ENCODE peak calls at places on chromosomes 1 and 21, in seven cellular contexts. Y, R, J, X, V, B and F are unnamed samples. For H3K27me3, the result is how much of the 10 kb centered on the place peaks cover.

GRCh38 chr1:52659356-52659755 is 26.4 kb downstream of the SHISAL2A start:
- DNase-seq in R (peak), B (no peak), Y (no peak), X (no peak), V (no peak), J (no peak), F (no peak)

GRCh38 chr1:114368560-114369255 is 142.3 kb downstream of the TRIM33 start:
- DNase-seq in B (no peak), V (no peak), X (no peak), J (no peak), Y (no peak), R (no peak), F (no peak)

GRCh38 chr1:18008116-18008515 is 99.5 kb upstream of the IGSF21 start:
- DNase-seq in V (no peak), Y (no peak), X (no peak), B (no peak), R (no peak), J (no peak), F (no peak)

GRCh38 chr1:89660086-89660946 is 27.4 kb downstream of the LRRC8C start:
- DNase-seq in Y (no peak), B (no peak), J (no peak), X (no peak), V (no peak), R (no peak), F (no peak)

GRCh38 chr1:177983824-177984528 is 14.1 kb upstream of the SEC16B start:
- DNase-seq in X (peak), J (no peak), R (no peak), Y (peak), B (peak), V (peak), F (no peak)

GRCh38 chr1:167517535-167518330 is 596 bp downstream of the CD247 start:
- DNase-seq in V (no peak), X (peak), B (no peak), J (no peak), Y (no peak), R (no peak), F (peak)

GRCh38 chr1:158916085-158916484 is 15.3 kb upstream of the PYHIN1 start:
- DNase-seq in V (no peak), R (no peak), Y (no peak), B (no peak), X (no peak), J (no peak), F (no peak)

GRCh38 chr1:187977298-187977697 is 1148.5 kb downstream of the PLA2G4A start:
- DNase-seq in X (no peak), B (no peak), V (no peak), R (no peak), J (no peak), Y (no peak), F (no peak)

GRCh38 chr1:117120774-117121588 is 568 bp downstream of the TRIM45 start:
- DNase-seq in B (no peak), J (peak), R (no peak), Y (peak), X (no peak), V (no peak), F (no peak)

GRCh38 chr1:183685112-183685713 is 32.1 kb upstream of the APOBEC4 start:
- DNase-seq in B (peak), X (no peak), J (no peak), Y (no peak), V (no peak), R (peak), F (peak)

GRCh38 chr1:66317156-66317543 is 216.8 kb upstream of the SGIP1 start:
- DNase-seq in Y (no peak), J (no peak), X (no peak), R (no peak), B (no peak), V (peak), F (no peak)

GRCh38 chr1:43207229-43207853 is 35.2 kb downstream of the CFAP57 start:
- DNase-seq in V (no peak), X (no peak), J (no peak), R (peak), Y (no peak), B (no peak), F (no peak)

GRCh38 chr1:38516560-38516959 is 343.0 kb downstream of the RRAGC start:
- DNase-seq in X (no peak), V (no peak), B (no peak), Y (no peak), R (no peak), J (no peak), F (no peak)

GRCh38 chr1:47219001-47219400 is 13.0 kb downstream of the TAL1 start:
- DNase-seq in J (no peak), X (no peak), B (no peak), R (no peak), V (no peak), Y (no peak), F (no peak)

GRCh38 chr21:18191139-18191538 is 53.5 kb upstream of the CHODL start:
- DNase-seq in X (no peak), Y (no peak), B (no peak), R (no peak), V (no peak), J (no peak), F (no peak)

GRCh38 chr1:162113419-162113818 is 43.9 kb downstream of the NOS1AP start:
- DNase-seq in J (no peak), R (no peak), B (no peak), X (no peak), Y (no peak), V (no peak), F (no peak)

GRCh38 chr21:44878053-44878982 is 4.8 kb upstream of the PTTG1IP start:
- DNase-seq in J (no peak), B (no peak), X (peak), Y (no peak), R (no peak), V (no peak), F (no peak)

GRCh38 chr1:42943166-42943565 is 15.5 kb downstream of the SLC2A1 start:
- DNase-seq in Y (no peak), B (no peak), R (peak), V (no peak), X (peak), J (peak), F (no peak)

GRCh38 chr1:70760170-70760569 is 287.4 kb downstream of the PTGER3 start:
- DNase-seq in J (no peak), B (no peak), V (no peak), R (no peak), Y (no peak), X (no peak), F (no peak)

GRCh38 chr1:234980657-234981396 is 147.8 kb downstream of the TOMM20 start:
- DNase-seq in B (peak), R (peak), Y (peak), J (peak), V (peak), X (peak), F (peak)

GRCh38 chr1:92476071-92476607 is 10.6 kb downstream of the GFI1 start:
- DNase-seq in R (no peak), X (peak), V (no peak), J (no peak), B (no peak), Y (no peak), F (no peak)

GRCh38 chr1:41726899-41727748 is 191.6 kb downstream of the HIVEP3 start:
- DNase-seq in V (no peak), Y (no peak), J (no peak), R (no peak), X (peak), B (peak), F (peak)

GRCh38 chr1:245086389-245086969 is 68.3 kb upstream of the KIF26B start:
- DNase-seq in B (no peak), J (no peak), X (no peak), V (no peak), R (no peak), Y (no peak), F (no peak)

DNA sequence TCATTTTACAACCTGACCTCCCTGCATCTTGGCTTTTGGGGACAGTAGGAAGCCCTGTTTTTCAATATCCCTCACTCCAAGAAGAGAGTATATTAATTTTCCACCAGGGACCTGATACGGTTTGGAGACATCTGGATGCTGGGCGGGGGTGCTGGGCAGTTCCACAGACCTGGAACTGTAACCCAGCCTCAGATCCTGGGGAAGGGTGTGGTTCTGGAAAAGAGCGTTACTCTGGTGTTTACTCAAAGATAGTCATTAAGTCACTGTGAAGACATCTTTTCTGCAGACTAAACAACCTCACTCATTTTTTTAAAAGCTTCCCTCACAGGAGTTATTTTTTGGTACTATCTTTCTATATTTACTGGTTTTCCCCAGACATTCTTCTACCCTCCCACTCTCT is 189.8 kb downstream of the CLIC6 start:
- DNase-seq in B (no peak), V (no peak), X (no peak), Y (no peak), R (no peak), J (no peak), F (no peak)
- H3K27me3 ChIP-seq in B (under half), V (under half), X (under half), Y (under half), R (under half), J (under half), F (under half)

DNA sequence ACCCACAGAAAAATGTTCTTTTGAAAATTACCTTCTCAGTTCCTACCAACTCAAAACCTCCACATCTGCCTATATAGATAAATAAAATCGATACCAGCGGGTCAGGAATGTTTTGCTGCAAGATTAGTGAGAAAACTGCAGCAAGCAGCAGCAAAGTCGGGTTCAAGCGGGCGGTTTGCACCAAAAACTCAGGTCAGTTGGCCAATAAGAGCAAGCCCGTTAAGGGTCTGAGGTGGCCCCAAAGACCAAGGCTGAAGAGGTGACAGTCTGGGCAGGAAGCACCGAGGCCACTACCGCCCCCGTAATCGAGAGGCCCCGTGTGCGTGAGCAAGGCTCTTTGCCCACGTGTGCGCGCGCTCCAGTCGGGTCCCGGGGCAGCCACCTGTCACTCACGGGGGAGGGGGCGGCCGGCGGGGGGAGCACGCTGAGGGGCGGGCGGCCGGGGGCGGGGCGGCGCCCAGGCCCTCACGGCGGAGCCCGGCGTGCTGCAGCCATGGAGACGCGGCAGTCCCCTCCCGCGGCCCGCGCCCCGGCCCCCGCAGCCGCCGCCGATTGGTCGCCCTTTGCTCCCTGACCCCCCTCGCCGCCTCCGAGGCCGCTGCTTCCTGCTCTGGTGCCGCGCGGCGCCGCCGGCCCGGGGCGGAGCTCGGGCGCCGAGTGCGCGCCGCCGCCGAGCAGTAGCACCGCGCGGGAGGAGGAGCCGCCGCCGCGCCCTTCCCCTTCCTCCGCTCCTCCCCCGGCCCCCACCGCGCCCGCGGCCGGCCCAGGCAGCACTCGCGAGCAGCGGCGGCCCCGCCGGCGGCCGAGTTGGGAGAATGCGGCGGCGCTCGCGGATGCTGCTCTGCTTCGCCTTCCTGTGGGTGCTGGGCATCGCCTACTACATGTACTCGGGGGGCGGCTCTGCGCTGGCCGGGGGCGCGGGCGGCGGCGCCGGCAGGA is at the start of gene GALNT2:
- DNase-seq in R (peak), B (peak), V (peak), Y (peak), X (peak), J (peak), F (peak)
- TF ChIP-seq POLR2A in R (peak), B (peak), V (peak), Y (peak), X (peak), J (no peak), F (peak)

GRCh38 chr1:116064616-116065015 is 46.6 kb upstream of the MAB21L3 start:
- DNase-seq in V (no peak), X (no peak), B (no peak), J (no peak), Y (no peak), R (no peak), F (no peak)

GRCh38 chr1:116066868-116067563 is 44.2 kb upstream of the MAB21L3 start:
- DNase-seq in J (no peak), V (no peak), R (no peak), Y (no peak), B (peak), X (no peak), F (no peak)

GRCh38 chr1:116062201-116062600 is 49.0 kb upstream of the MAB21L3 start:
- DNase-seq in J (no peak), X (no peak), Y (no peak), R (no peak), B (no peak), V (no peak), F (no peak)

DNA sequence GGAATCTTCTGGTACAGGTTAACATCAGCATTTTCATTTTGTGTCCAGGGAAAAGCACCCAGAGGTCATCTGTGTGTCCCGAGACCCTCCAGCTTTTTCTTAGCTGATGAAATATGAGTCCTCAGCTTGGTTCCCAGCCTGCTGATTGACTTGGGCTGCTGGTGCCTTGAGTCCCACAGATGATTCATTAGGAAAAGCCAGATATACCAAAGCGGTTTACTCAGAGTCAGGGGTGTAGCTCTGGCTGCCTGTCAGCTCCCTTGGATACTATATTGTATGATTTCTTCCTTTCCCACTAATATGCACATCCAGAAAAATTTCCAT is 43.7 kb upstream of the MAB21L3 start:
- DNase-seq in R (no peak), J (no peak), Y (no peak), X (no peak), B (peak), V (no peak), F (no peak)
- H3K27ac ChIP-seq in R (no peak), J (peak), Y (no peak), X (no peak), B (peak), V (peak), F (no peak)

DNA sequence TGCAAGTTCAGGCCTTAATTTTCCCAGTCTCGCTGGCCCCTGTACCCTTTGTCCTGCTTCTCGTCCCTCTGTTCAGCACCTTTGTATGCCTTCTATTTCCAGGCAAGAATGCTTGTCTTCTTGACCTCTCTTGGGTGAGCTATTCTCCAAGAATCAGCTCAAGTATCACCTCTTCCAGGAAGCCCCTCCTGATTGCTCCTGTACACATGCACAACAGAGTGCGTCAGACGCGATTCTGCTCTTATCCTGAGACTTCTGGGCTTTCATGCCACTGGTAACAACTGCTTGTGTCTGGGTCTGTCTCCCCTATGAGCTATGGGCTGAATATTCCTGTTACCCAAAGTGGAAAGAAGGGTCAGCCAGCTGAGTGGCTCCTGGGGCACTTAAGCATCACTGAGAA is 170.8 kb downstream of the GRIK3 start:
- DNase-seq in X (no peak), Y (no peak), B (no peak), J (no peak), R (no peak), V (no peak), F (no peak)
- H3K27me3 ChIP-seq in X (under half), Y (under half), B (under half), J (under half), R (under half), V (under half), F (under half)

DNA sequence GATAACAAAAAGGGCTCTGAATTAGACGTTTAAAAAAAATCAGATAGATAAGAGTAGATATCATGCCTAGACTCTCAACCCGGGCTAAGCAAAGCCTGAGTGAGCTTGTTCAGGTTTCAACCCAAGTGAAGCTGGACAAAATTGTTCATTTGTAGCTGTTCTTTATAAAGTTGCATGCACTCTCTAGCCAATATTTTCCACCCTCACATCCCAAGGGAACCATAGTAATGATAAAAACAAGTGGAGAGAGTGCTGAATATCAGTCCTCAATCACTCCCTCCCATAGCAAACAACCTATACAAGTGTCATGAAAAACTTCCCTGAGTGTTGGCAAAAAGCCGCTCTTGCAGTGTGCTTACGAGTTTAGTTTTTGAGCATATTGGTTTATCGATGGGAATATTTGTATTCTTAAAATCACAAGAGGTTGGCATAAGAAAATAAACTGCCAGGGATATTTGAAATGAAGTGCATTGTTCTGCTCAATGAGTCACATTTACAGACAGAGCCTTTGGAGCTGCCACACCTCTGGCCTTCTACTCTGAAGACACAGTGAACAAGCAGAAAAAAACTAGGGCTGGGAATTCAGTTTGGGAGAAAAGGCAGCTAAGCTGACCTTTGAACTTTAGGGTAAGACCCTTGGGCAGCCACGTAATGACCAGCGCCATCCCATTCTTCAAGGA is 2.2 kb upstream of the CLCA2 start:
- DNase-seq in V (no peak), R (no peak), X (no peak), J (no peak), B (no peak), Y (no peak), F (no peak)
- TF ChIP-seq POLR2A in V (no peak), R (no peak), X (no peak), J (no peak), B (no peak), Y (no peak), F (no peak)

GRCh38 chr1:99361406-99361805 is 97.1 kb downstream of the PLPPR4 start:
- DNase-seq in J (no peak), X (no peak), V (no peak), R (no peak), B (no peak), Y (no peak), F (no peak)

GRCh38 chr1:99365121-99365520 is 100.8 kb downstream of the PLPPR4 start:
- DNase-seq in Y (no peak), R (no peak), V (no peak), X (no peak), J (no peak), B (no peak), F (no peak)

GRCh38 chr1:99358771-99359170 is 94.5 kb downstream of the PLPPR4 start:
- DNase-seq in V (no peak), R (no peak), X (no peak), B (no peak), J (no peak), Y (no peak), F (no peak)

GRCh38 chr1:99365545-99365944 is 101.3 kb downstream of the PLPPR4 start:
- DNase-seq in V (no peak), Y (no peak), R (no peak), X (no peak), J (no peak), B (no peak), F (no peak)

DNA sequence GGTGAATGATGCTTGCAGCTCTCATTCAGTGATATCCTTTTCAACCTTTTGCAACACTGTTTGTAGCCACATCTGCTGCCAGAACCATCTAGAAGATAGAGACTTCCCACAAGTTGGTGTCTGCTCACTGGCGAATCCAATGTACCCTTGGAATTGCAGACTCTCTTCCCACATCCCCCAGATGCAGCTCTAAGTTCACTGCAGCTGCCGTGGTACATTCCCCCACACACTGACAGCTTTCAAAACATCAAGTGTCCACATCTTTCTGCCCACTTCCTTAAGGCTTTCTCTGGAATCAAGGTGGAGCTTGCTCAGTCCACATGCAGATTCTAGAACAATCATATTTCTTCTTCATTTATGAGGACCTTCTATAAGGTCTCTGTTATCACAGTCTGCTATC is 99.2 kb downstream of the PLPPR4 start:
- DNase-seq in B (no peak), V (no peak), R (no peak), J (no peak), X (no peak), Y (no peak), F (no peak)
- H3K27ac ChIP-seq in B (no peak), V (no peak), R (no peak), J (no peak), X (no peak), Y (no peak), F (no peak)

GRCh38 chr1:201404722-201405483 is 5.8 kb upstream of the LAD1 start:
- DNase-seq in R (no peak), V (no peak), J (no peak), X (peak), Y (no peak), B (no peak), F (no peak)

GRCh38 chr1:201408815-201409200 is 9.7 kb upstream of the LAD1 start:
- DNase-seq in J (no peak), B (no peak), Y (no peak), V (no peak), R (no peak), X (no peak), F (no peak)

GRCh38 chr1:201408176-201408814 is 9.2 kb upstream of the LAD1 start:
- DNase-seq in B (peak), J (peak), Y (peak), X (peak), V (peak), R (peak), F (peak)

GRCh38 chr1:201405484-201405831 is 6.3 kb upstream of the LAD1 start:
- DNase-seq in J (no peak), Y (no peak), V (no peak), R (no peak), B (no peak), X (peak), F (no peak)

GRCh38 chr1:201406831-201407406 is 7.8 kb upstream of the LAD1 start:
- DNase-seq in J (no peak), B (no peak), X (peak), Y (no peak), R (no peak), V (no peak), F (peak)
- H3K27me3 ChIP-seq in J (under half), B (under half), X (under half), Y (under half), R (under half), V (under half), F (under half)

GRCh38 chr1:145983206-145983675 is 13.1 kb downstream of the TXNIP start:
- DNase-seq in X (peak), Y (no peak), R (no peak), V (peak), J (no peak), B (no peak), F (peak)
- TF ChIP-seq POLR2A in X (peak), Y (no peak), R (no peak), V (no peak), J (no peak), B (no peak), F (no peak)